ENCODE peak calls at places on chromosomes 4 and X, in seven cellular contexts. A, Z, Q, U, W, T and I are unnamed samples.

GRCh38 chr4:140269369-140269768 is 104.1 kb upstream of the SCOC start:
- DNase-seq in A (no peak), Z (no peak), Q (no peak), U (no peak), W (no peak), T (no peak), I (no peak)

GRCh38 chr4:24778427-24779225 is 16.7 kb upstream of the SOD3 start:
- DNase-seq in A (peak; percentile 97), Z (peak; percentile 32), Q (no peak), U (no peak), W (peak; percentile 49), T (no peak), I (no peak)

GRCh38 chr4:38675167-38676121 is 11.4 kb downstream of the KLF3 start:
- DNase-seq in A (peak; percentile 69), Z (peak; percentile 94), Q (peak; percentile 31), U (peak; percentile 54), W (peak; percentile 74), T (peak; percentile 29), I (peak; percentile 55)

GRCh38 chr4:48654015-48654664 is 125.9 kb downstream of the FRYL start:
- DNase-seq in A (no peak), Z (no peak), Q (no peak), U (no peak), W (no peak), T (no peak), I (no peak)

GRCh38 chr4:185534850-185535761 is at the start of gene PDLIM3:
- DNase-seq in A (peak; percentile 58), Z (peak; percentile 55), Q (no peak), U (no peak), W (peak; percentile 84), T (peak; percentile 47), I (no peak)

GRCh38 chr4:84498203-84499026 is 677 bp downstream of the NKX6-1 start:
- DNase-seq in A (peak; percentile 45), Z (no peak), Q (no peak), U (no peak), W (peak; percentile 62), T (peak; percentile 8), I (no peak)

GRCh38 chrX:15471016-15471415 is 22.1 kb downstream of the PIR start:
- DNase-seq in A (peak; percentile 59), Z (peak; percentile 69), Q (no peak), U (peak; percentile 8), W (peak; percentile 63), T (peak; percentile 34), I (peak; percentile 1)

GRCh38 chr4:3362431-3363287 is 69.8 kb downstream of the RGS12 start:
- DNase-seq in A (no peak), Z (no peak), Q (no peak), U (no peak), W (no peak), T (no peak), I (no peak)

GRCh38 chr4:7328913-7329638 is 105.7 kb downstream of the PSAPL1 start:
- DNase-seq in A (peak; percentile 79), Z (no peak), Q (no peak), U (no peak), W (peak; percentile 47), T (no peak), I (no peak)

GRCh38 chrX:17968367-17968766 is 107.3 kb upstream of the RAI2 start:
- DNase-seq in A (no peak), Z (no peak), Q (no peak), U (no peak), W (no peak), T (no peak), I (no peak)

GRCh38 chrX:78105944-78106650 is 2.0 kb downstream of the PGK1 start:
- DNase-seq in A (peak; percentile 25), Z (no peak), Q (no peak), U (no peak), W (no peak), T (peak; percentile 11), I (peak; percentile 30)

GRCh38 chr4:157128395-157128794 is 52.4 kb downstream of the GLRB start:
- DNase-seq in A (peak; percentile 24), Z (peak; percentile 26), Q (no peak), U (no peak), W (no peak), T (no peak), I (no peak)

GRCh38 chr4:160143574-160143973 is 1040.7 kb downstream of the RAPGEF2 start:
- DNase-seq in A (no peak), Z (no peak), Q (no peak), U (no peak), W (no peak), T (no peak), I (no peak)

GRCh38 chr4:142497606-142498005 is 348.5 kb downstream of the INPP4B start:
- DNase-seq in A (no peak), Z (no peak), Q (no peak), U (no peak), W (no peak), T (no peak), I (no peak)

GRCh38 chr4:119010909-119011606 is 122.4 kb downstream of the SYNPO2 start:
- DNase-seq in A (no peak), Z (no peak), Q (no peak), U (no peak), W (no peak), T (no peak), I (no peak)

GRCh38 chr4:18194278-18194677 is 172.7 kb upstream of the LCORL start:
- DNase-seq in A (no peak), Z (no peak), Q (no peak), U (no peak), W (no peak), T (no peak), I (no peak)